ENCODE peak calls at places on chromosomes 12 and 14, in ten cellular contexts. One of them, this sample, is unnamed.
A peak's percentile ranks its signal among the peaks of the same experiment; 100 is the strongest.

GRCh38 chr14:89252887-89253532 is 164.0 kb downstream of the FOXN3 start:
- DNase-seq in left ventricle myocardium inferior: no peak
- DNase-seq in right lobe of liver: peak; percentile 57
- DNase-seq in psoas muscle: peak; percentile 29
- DNase-seq in colonic mucosa: no peak
- DNase-seq in RWPE2: no peak
- DNase-seq in CD8-positive, alpha-beta T cell: no peak
- DNase-seq in kidney: no peak
- DNase-seq in IMR-90: peak; percentile 11
- DNase-seq in heart right ventricle: no peak
- DNase-seq in this sample: no peak

GRCh38 chr12:104930388-104931326 is 27.4 kb downstream of the SLC41A2 start:
- DNase-seq in left ventricle myocardium inferior: no peak
- DNase-seq in right lobe of liver: no peak
- DNase-seq in psoas muscle: no peak
- DNase-seq in colonic mucosa: no peak
- DNase-seq in RWPE2: no peak
- DNase-seq in CD8-positive, alpha-beta T cell: no peak
- DNase-seq in kidney: no peak
- DNase-seq in IMR-90: peak; percentile 82
- DNase-seq in heart right ventricle: no peak
- DNase-seq in this sample: no peak

GRCh38 chr14:95045255-95045701 is 112.1 kb downstream of the DICER1 start:
- DNase-seq in left ventricle myocardium inferior: no peak
- DNase-seq in right lobe of liver: peak; percentile 17
- DNase-seq in psoas muscle: no peak
- DNase-seq in colonic mucosa: no peak
- DNase-seq in RWPE2: peak; percentile 33
- DNase-seq in CD8-positive, alpha-beta T cell: no peak
- DNase-seq in kidney: peak; percentile 31
- DNase-seq in IMR-90: no peak
- DNase-seq in heart right ventricle: no peak
- DNase-seq in this sample: no peak

GRCh38 chr14:33307691-33308369 is 369.2 kb downstream of the NPAS3 start:
- DNase-seq in left ventricle myocardium inferior: no peak
- DNase-seq in right lobe of liver: no peak
- DNase-seq in psoas muscle: peak; percentile 41
- DNase-seq in colonic mucosa: no peak
- DNase-seq in RWPE2: no peak
- DNase-seq in CD8-positive, alpha-beta T cell: no peak
- DNase-seq in kidney: no peak
- DNase-seq in IMR-90: no peak
- DNase-seq in heart right ventricle: peak; percentile 53
- DNase-seq in this sample: no peak

GRCh38 chr12:104576980-104577925 is 120.5 kb downstream of the CHST11 start:
- DNase-seq in left ventricle myocardium inferior: no peak
- DNase-seq in right lobe of liver: no peak
- DNase-seq in psoas muscle: no peak
- DNase-seq in colonic mucosa: no peak
- DNase-seq in RWPE2: no peak
- DNase-seq in CD8-positive, alpha-beta T cell: no peak
- DNase-seq in kidney: no peak
- DNase-seq in IMR-90: peak; percentile 79
- DNase-seq in heart right ventricle: no peak
- DNase-seq in this sample: no peak

GRCh38 chr12:65926119-65927004 is 102.1 kb downstream of the HMGA2 start:
- DNase-seq in left ventricle myocardium inferior: no peak
- DNase-seq in right lobe of liver: no peak
- DNase-seq in psoas muscle: no peak
- DNase-seq in colonic mucosa: peak; percentile 43
- DNase-seq in RWPE2: no peak
- DNase-seq in CD8-positive, alpha-beta T cell: no peak
- DNase-seq in kidney: no peak
- DNase-seq in IMR-90: no peak
- DNase-seq in heart right ventricle: no peak
- DNase-seq in this sample: no peak

GRCh38 chr14:103872492-103873113 is 25.2 kb upstream of the PPP1R13B start:
- DNase-seq in left ventricle myocardium inferior: no peak
- DNase-seq in right lobe of liver: no peak
- DNase-seq in psoas muscle: no peak
- DNase-seq in colonic mucosa: no peak
- DNase-seq in RWPE2: no peak
- DNase-seq in CD8-positive, alpha-beta T cell: peak; percentile 52
- DNase-seq in kidney: no peak
- DNase-seq in IMR-90: no peak
- DNase-seq in heart right ventricle: no peak
- DNase-seq in this sample: no peak

GRCh38 chr12:82968644-82969339 is 282.1 kb downstream of the TMTC2 start:
- DNase-seq in left ventricle myocardium inferior: no peak
- DNase-seq in right lobe of liver: no peak
- DNase-seq in psoas muscle: no peak
- DNase-seq in colonic mucosa: no peak
- DNase-seq in RWPE2: no peak
- DNase-seq in CD8-positive, alpha-beta T cell: no peak
- DNase-seq in kidney: no peak
- DNase-seq in IMR-90: no peak
- DNase-seq in heart right ventricle: no peak
- DNase-seq in this sample: no peak

GRCh38 chr12:107402041-107403022 is 283.3 kb upstream of the PWP1 start:
- DNase-seq in left ventricle myocardium inferior: no peak
- DNase-seq in right lobe of liver: peak; percentile 63
- DNase-seq in psoas muscle: no peak
- DNase-seq in colonic mucosa: peak; percentile 41
- DNase-seq in RWPE2: no peak
- DNase-seq in CD8-positive, alpha-beta T cell: peak; percentile 56
- DNase-seq in kidney: no peak
- DNase-seq in IMR-90: peak; percentile 62
- DNase-seq in heart right ventricle: no peak
- DNase-seq in this sample: peak; percentile 59

GRCh38 chr12:24561411-24561871 is 387.5 kb downstream of the BCAT1 start:
- DNase-seq in left ventricle myocardium inferior: no peak
- DNase-seq in right lobe of liver: peak; percentile 51
- DNase-seq in psoas muscle: no peak
- DNase-seq in colonic mucosa: no peak
- DNase-seq in RWPE2: no peak
- DNase-seq in CD8-positive, alpha-beta T cell: no peak
- DNase-seq in kidney: no peak
- DNase-seq in IMR-90: peak; percentile 65
- DNase-seq in heart right ventricle: no peak
- DNase-seq in this sample: no peak

GRCh38 chr14:101711041-101711861 is 50.3 kb upstream of the PPP2R5C start:
- DNase-seq in left ventricle myocardium inferior: no peak
- DNase-seq in right lobe of liver: no peak
- DNase-seq in psoas muscle: no peak
- DNase-seq in colonic mucosa: peak; percentile 14
- DNase-seq in RWPE2: peak; percentile 39
- DNase-seq in CD8-positive, alpha-beta T cell: no peak
- DNase-seq in kidney: peak; percentile 57
- DNase-seq in IMR-90: no peak
- DNase-seq in heart right ventricle: no peak
- DNase-seq in this sample: no peak

GRCh38 chr14:95185452-95186392 is 28.4 kb upstream of the DICER1 start:
- DNase-seq in left ventricle myocardium inferior: peak; percentile 61
- DNase-seq in right lobe of liver: peak; percentile 64
- DNase-seq in psoas muscle: peak; percentile 35
- DNase-seq in colonic mucosa: peak; percentile 62
- DNase-seq in RWPE2: no peak
- DNase-seq in CD8-positive, alpha-beta T cell: no peak
- DNase-seq in kidney: peak; percentile 79
- DNase-seq in IMR-90: peak; percentile 19
- DNase-seq in heart right ventricle: peak; percentile 74
- DNase-seq in this sample: peak; percentile 48

GRCh38 chr12:69679119-69679518 is 20.0 kb downstream of the BEST3 start:
- DNase-seq in left ventricle myocardium inferior: no peak
- DNase-seq in right lobe of liver: no peak
- DNase-seq in psoas muscle: no peak
- DNase-seq in colonic mucosa: no peak
- DNase-seq in RWPE2: no peak
- DNase-seq in CD8-positive, alpha-beta T cell: no peak
- DNase-seq in kidney: no peak
- DNase-seq in IMR-90: peak; percentile 54
- DNase-seq in heart right ventricle: no peak
- DNase-seq in this sample: no peak

GRCh38 chr12:113044516-113044915 is 12.0 kb upstream of the DTX1 start:
- DNase-seq in left ventricle myocardium inferior: no peak
- DNase-seq in right lobe of liver: no peak
- DNase-seq in psoas muscle: no peak
- DNase-seq in colonic mucosa: no peak
- DNase-seq in RWPE2: no peak
- DNase-seq in CD8-positive, alpha-beta T cell: no peak
- DNase-seq in kidney: no peak
- DNase-seq in IMR-90: no peak
- DNase-seq in heart right ventricle: no peak
- DNase-seq in this sample: no peak

GRCh38 chr12:100716949-100717732 is 77.4 kb upstream of the ANO4 start:
- DNase-seq in left ventricle myocardium inferior: no peak
- DNase-seq in right lobe of liver: no peak
- DNase-seq in psoas muscle: no peak
- DNase-seq in colonic mucosa: no peak
- DNase-seq in RWPE2: peak; percentile 37
- DNase-seq in CD8-positive, alpha-beta T cell: no peak
- DNase-seq in kidney: no peak
- DNase-seq in IMR-90: no peak
- DNase-seq in heart right ventricle: no peak
- DNase-seq in this sample: peak; percentile 42

DNA sequence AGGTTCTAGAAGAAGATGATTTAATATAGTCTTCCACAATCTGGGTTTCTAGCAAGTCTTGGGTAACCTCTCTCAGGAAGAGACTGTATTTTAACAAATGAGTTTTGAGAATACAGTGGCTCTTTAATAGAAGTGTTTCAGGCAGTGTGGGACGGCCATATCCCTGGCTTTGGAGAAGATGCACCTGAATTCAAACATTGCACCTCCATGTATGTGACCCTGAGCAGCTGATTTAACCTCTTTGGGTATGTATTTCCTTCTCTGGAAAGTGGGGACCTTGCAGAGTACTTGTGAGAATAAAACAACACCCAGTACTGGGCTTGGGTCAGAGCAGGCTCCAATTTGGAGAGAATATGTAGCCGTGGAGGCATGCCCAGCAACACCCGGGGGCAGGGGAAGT is 15.8 kb upstream of the VRK1 start:
- DNase-seq in left ventricle myocardium inferior: no peak
- DNase-seq in right lobe of liver: no peak
- DNase-seq in psoas muscle: no peak
- DNase-seq in colonic mucosa: no peak
- DNase-seq in RWPE2: no peak
- DNase-seq in CD8-positive, alpha-beta T cell: no peak
- DNase-seq in kidney: no peak
- DNase-seq in IMR-90: no peak
- DNase-seq in heart right ventricle: no peak
- DNase-seq in this sample: no peak
- H3K4me1 ChIP-seq in left ventricle myocardium inferior: no peaks in the 10 kb centered on the region
- H3K4me1 ChIP-seq in right lobe of liver: no peaks in the 10 kb centered on the region
- H3K4me1 ChIP-seq in psoas muscle: no peaks in the 10 kb centered on the region
- H3K4me1 ChIP-seq in colonic mucosa: no peaks in the 10 kb centered on the region
- H3K4me1 ChIP-seq in RWPE2: peaks cover 19% of the 10 kb centered on the region
- H3K4me1 ChIP-seq in CD8-positive, alpha-beta T cell: no peaks in the 10 kb centered on the region
- H3K4me1 ChIP-seq in kidney: no peaks in the 10 kb centered on the region
- H3K4me1 ChIP-seq in IMR-90: no peaks in the 10 kb centered on the region
- H3K4me1 ChIP-seq in heart right ventricle: no peaks in the 10 kb centered on the region
- H3K4me1 ChIP-seq in this sample: no peaks in the 10 kb centered on the region

GRCh38 chr12:98895086-98895651 is 250.1 kb downstream of the APAF1 start:
- DNase-seq in left ventricle myocardium inferior: no peak
- DNase-seq in right lobe of liver: no peak
- DNase-seq in psoas muscle: no peak
- DNase-seq in colonic mucosa: no peak
- DNase-seq in RWPE2: no peak
- DNase-seq in CD8-positive, alpha-beta T cell: no peak
- DNase-seq in kidney: peak; percentile 63
- DNase-seq in IMR-90: no peak
- DNase-seq in heart right ventricle: no peak
- DNase-seq in this sample: no peak
- TF ChIP-seq CTCF in left ventricle myocardium inferior: no peak
- TF ChIP-seq CTCF in right lobe of liver: no peak
- TF ChIP-seq CTCF in psoas muscle: no peak
- TF ChIP-seq CTCF in colonic mucosa: no peak
- TF ChIP-seq CTCF in RWPE2: no peak
- TF ChIP-seq CTCF in CD8-positive, alpha-beta T cell: no peak
- TF ChIP-seq CTCF in kidney: no peak
- TF ChIP-seq CTCF in IMR-90: no peak
- TF ChIP-seq CTCF in heart right ventricle: no peak
- TF ChIP-seq CTCF in this sample: no peak

GRCh38 chr12:47084172-47084571 is 4.4 kb upstream of the AMIGO2 start:
- DNase-seq in left ventricle myocardium inferior: no peak
- DNase-seq in right lobe of liver: no peak
- DNase-seq in psoas muscle: no peak
- DNase-seq in colonic mucosa: no peak
- DNase-seq in RWPE2: no peak
- DNase-seq in CD8-positive, alpha-beta T cell: no peak
- DNase-seq in kidney: no peak
- DNase-seq in IMR-90: no peak
- DNase-seq in heart right ventricle: no peak
- DNase-seq in this sample: no peak
- H3K4me1 ChIP-seq in left ventricle myocardium inferior: peaks cover 61% of the 10 kb centered on the region
- H3K4me1 ChIP-seq in right lobe of liver: no peaks in the 10 kb centered on the region
- H3K4me1 ChIP-seq in psoas muscle: peaks cover 6% of the 10 kb centered on the region
- H3K4me1 ChIP-seq in colonic mucosa: peaks cover 2% of the 10 kb centered on the region
- H3K4me1 ChIP-seq in RWPE2: peaks cover 79% of the 10 kb centered on the region
- H3K4me1 ChIP-seq in CD8-positive, alpha-beta T cell: peaks cover 50% of the 10 kb centered on the region
- H3K4me1 ChIP-seq in kidney: peaks cover 2% of the 10 kb centered on the region
- H3K4me1 ChIP-seq in IMR-90: peaks cover 14% of the 10 kb centered on the region
- H3K4me1 ChIP-seq in heart right ventricle: peaks cover 51% of the 10 kb centered on the region
- H3K4me1 ChIP-seq in this sample: no peaks in the 10 kb centered on the region

GRCh38 chr14:69055973-69056372 is 76.9 kb upstream of the ACTN1 start:
- DNase-seq in left ventricle myocardium inferior: no peak
- DNase-seq in right lobe of liver: no peak
- DNase-seq in psoas muscle: no peak
- DNase-seq in colonic mucosa: no peak
- DNase-seq in RWPE2: no peak
- DNase-seq in CD8-positive, alpha-beta T cell: no peak
- DNase-seq in kidney: no peak
- DNase-seq in IMR-90: no peak
- DNase-seq in heart right ventricle: no peak
- DNase-seq in this sample: no peak

GRCh38 chr14:69059658-69060648 is 80.9 kb upstream of the ACTN1 start:
- DNase-seq in left ventricle myocardium inferior: no peak
- DNase-seq in right lobe of liver: no peak
- DNase-seq in psoas muscle: peak; percentile 24
- DNase-seq in colonic mucosa: no peak
- DNase-seq in RWPE2: no peak
- DNase-seq in CD8-positive, alpha-beta T cell: no peak
- DNase-seq in kidney: no peak
- DNase-seq in IMR-90: peak; percentile 99
- DNase-seq in heart right ventricle: no peak
- DNase-seq in this sample: no peak

GRCh38 chr14:69054030-69054429 is 74.9 kb upstream of the ACTN1 start:
- DNase-seq in left ventricle myocardium inferior: no peak
- DNase-seq in right lobe of liver: no peak
- DNase-seq in psoas muscle: no peak
- DNase-seq in colonic mucosa: no peak
- DNase-seq in RWPE2: no peak
- DNase-seq in CD8-positive, alpha-beta T cell: no peak
- DNase-seq in kidney: no peak
- DNase-seq in IMR-90: no peak
- DNase-seq in heart right ventricle: peak; percentile 41
- DNase-seq in this sample: no peak

GRCh38 chr14:69055125-69055524 is 76.0 kb upstream of the ACTN1 start:
- DNase-seq in left ventricle myocardium inferior: no peak
- DNase-seq in right lobe of liver: no peak
- DNase-seq in psoas muscle: no peak
- DNase-seq in colonic mucosa: no peak
- DNase-seq in RWPE2: no peak
- DNase-seq in CD8-positive, alpha-beta T cell: no peak
- DNase-seq in kidney: no peak
- DNase-seq in IMR-90: peak; percentile 97
- DNase-seq in heart right ventricle: no peak
- DNase-seq in this sample: no peak

GRCh38 chr14:69056389-69056788 is 77.3 kb upstream of the ACTN1 start:
- DNase-seq in left ventricle myocardium inferior: no peak
- DNase-seq in right lobe of liver: no peak
- DNase-seq in psoas muscle: no peak
- DNase-seq in colonic mucosa: no peak
- DNase-seq in RWPE2: no peak
- DNase-seq in CD8-positive, alpha-beta T cell: peak; percentile 25
- DNase-seq in kidney: no peak
- DNase-seq in IMR-90: peak; percentile 54
- DNase-seq in heart right ventricle: no peak
- DNase-seq in this sample: no peak
- TF ChIP-seq CTCF in left ventricle myocardium inferior: no peak
- TF ChIP-seq CTCF in right lobe of liver: no peak
- TF ChIP-seq CTCF in psoas muscle: no peak
- TF ChIP-seq CTCF in colonic mucosa: no peak
- TF ChIP-seq CTCF in RWPE2: peak; percentile 34
- TF ChIP-seq CTCF in CD8-positive, alpha-beta T cell: no peak
- TF ChIP-seq CTCF in kidney: no peak
- TF ChIP-seq CTCF in IMR-90: peak; percentile 7
- TF ChIP-seq CTCF in heart right ventricle: peak; percentile 36
- TF ChIP-seq CTCF in this sample: no peak

This sample was measured in mucosa of descending colon.